ENCODE peak calls at places on chromosomes 4 and X, in four cellular contexts. E is K562, U is HepG2, H is H1. Q is an unnamed sample.

GRCh38 chrX:70289793-70290770 is at the start of the genes KIF4A and PDZD11:
- DNase-seq in U (peak), H (peak), E (peak), Q (peak)

GRCh38 chr4:5051692-5052423 is 578 bp downstream of the STK32B start:
- DNase-seq in H (peak), E (no peak), U (no peak), Q (no peak)

GRCh38 chrX:41344053-41344452 is 10.1 kb downstream of the DDX3X start:
- DNase-seq in U (no peak), E (no peak), H (no peak), Q (no peak)

GRCh38 chr4:133865606-133866327 is 335.8 kb downstream of the PABPC4L start:
- DNase-seq in U (peak), E (peak), H (no peak), Q (no peak)

GRCh38 chr4:52199574-52200338 is 148.7 kb downstream of the SPATA18 start:
- DNase-seq in U (peak), H (no peak), E (no peak), Q (no peak)

GRCh38 chr4:48578132-48578964 is 88.3 kb downstream of the ZAR1 start:
- DNase-seq in E (peak), H (peak), U (peak), Q (peak)

GRCh38 chr4:62193726-62194125 is 993.6 kb downstream of the ADGRL3 start:
- DNase-seq in E (no peak), U (no peak), H (no peak), Q (no peak)

GRCh38 chr4:103002551-103002950 is 17.0 kb downstream of the SLC9B1 start:
- DNase-seq in H (no peak), E (no peak), U (no peak), Q (no peak)

GRCh38 chr4:32931475-32931874 is 2211.3 kb downstream of the PCDH7 start:
- DNase-seq in H (no peak), U (no peak), E (no peak), Q (no peak)

GRCh38 chrX:12060489-12061260 is 77.6 kb upstream of the FRMPD4 start:
- DNase-seq in H (no peak), U (no peak), E (no peak), Q (no peak)

GRCh38 chr4:109389367-109390118 is 44.1 kb upstream of the SEC24B start:
- DNase-seq in H (no peak), E (peak), U (peak), Q (peak)

GRCh38 chr4:19748911-19749473 is 502.7 kb upstream of the SLIT2 start:
- DNase-seq in U (no peak), E (no peak), H (no peak), Q (no peak)

GRCh38 chrX:1487401-1487800 is 34.7 kb upstream of the ASMTL start:
- DNase-seq in H (no peak), U (no peak), E (no peak), Q (no peak)

GRCh38 chr4:16505726-16506125 is 279.5 kb upstream of the TAPT1 start:
- DNase-seq in U (no peak), H (peak), E (peak), Q (no peak)

GRCh38 chr4:94290245-94290644 is 52.4 kb downstream of the HPGDS start:
- DNase-seq in U (no peak), E (no peak), H (no peak), Q (no peak)

DNA sequence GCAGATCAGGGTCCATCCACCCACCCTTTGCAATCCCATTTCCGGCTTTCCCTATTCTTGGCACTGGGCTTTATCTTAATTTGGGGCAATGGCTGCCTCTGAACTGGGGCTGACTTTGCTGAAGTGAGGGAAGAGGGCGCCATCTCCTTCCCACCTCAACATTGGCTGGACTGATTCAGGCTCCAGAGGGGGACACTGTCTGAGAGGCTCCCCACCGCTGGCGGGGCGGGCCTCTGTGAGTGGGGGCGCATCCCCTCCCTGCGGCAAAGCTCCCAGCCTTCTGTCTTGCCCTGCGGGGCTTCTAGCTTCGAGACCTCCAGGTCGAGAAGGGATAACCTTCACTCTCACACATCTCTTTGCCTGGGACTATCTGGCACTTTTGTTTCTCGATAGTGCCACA is 85.8 kb downstream of the PHKA2 start:
- DNase-seq in U (no peak), E (no peak), H (no peak), Q (no peak)
- TF ChIP-seq HDAC6 in U (no peak), E (no peak), H (no peak), Q (no peak)

DNA sequence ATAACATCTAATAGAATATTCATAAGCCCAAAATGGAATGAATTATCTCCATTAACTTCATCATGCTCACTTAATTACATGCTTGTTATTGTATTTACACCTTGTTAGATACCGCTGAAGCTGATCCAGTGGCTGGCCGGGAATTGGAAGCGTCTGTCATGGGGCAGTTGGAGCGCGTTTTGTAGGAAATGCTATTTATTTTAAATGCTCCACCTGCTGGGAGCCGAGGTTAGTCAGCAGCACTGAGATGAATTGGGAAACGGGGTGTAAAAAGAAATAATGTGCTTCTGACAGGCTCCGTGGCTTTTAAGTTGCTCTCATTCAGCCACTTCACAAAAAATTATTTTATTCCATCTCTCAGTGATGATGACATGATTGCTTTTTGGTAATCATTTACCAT is 25.2 kb downstream of the ARX start:
- DNase-seq in U (no peak), E (no peak), H (no peak), Q (no peak)
- TF ChIP-seq HDAC6 in U (no peak), E (no peak), H (no peak), Q (no peak)

GRCh38 chrX:152897216-152898144 is at the start of gene ZNF185:
- DNase-seq in U (no peak), E (no peak), H (peak), Q (no peak)
- TF ChIP-seq HDAC6 in U (no peak), E (no peak), H (no peak), Q (no peak)

DNA sequence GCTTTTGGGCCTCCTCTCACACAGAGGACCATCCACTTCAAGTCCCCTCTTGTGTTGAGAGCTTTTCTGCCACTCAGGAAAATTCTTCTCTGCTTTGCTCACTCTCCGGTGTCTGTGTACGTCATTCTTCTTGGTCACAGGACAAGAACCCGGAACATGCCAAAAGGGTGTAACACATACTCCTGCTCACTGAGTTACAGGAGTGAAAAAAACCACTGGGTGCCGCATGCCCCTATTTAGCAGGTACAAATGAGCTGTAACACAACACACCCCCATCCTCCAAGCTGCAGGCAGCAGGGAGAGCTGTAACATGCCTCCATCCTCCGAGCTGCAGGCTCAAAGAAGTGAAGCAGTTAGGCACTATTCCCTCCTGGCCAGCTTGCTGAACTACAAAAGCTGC is 13.0 kb upstream of the CXCL2 start:
- DNase-seq in E (no peak), H (no peak), U (no peak), Q (no peak)
- TF ChIP-seq HDAC6 in E (no peak), H (no peak), U (no peak), Q (no peak)

DNA sequence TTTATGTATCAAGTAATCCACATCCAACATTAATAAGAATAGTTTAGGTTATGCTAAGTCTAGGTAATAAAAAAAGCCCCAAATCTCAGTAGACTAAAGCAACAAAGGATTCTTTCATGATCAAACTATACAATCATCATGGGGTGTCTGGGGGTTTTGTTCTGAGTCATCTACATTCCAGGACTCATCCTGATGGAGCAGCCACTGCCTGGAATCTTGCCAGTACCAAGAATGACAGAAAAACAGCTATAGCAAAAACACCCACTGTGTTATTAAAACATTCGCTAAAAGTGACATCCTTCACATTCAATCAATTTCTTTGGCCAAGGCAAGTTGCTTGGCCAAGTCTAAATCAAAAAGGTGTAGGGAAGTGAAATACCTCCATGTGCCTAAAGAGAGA is 3.9 kb upstream of the ARHGEF38 start:
- DNase-seq in H (no peak), E (no peak), U (no peak), Q (no peak)
- TF ChIP-seq HDAC6 in H (no peak), E (no peak), U (no peak), Q (no peak)

GRCh38 chrX:30931920-30932319 is 42.9 kb upstream of the TAB3 start:
- DNase-seq in E (no peak), H (no peak), U (peak), Q (no peak)

GRCh38 chrX:30938295-30938694 is 49.2 kb upstream of the TAB3 start:
- DNase-seq in E (no peak), U (no peak), H (no peak), Q (no peak)

GRCh38 chrX:30930679-30931078 is 41.6 kb upstream of the TAB3 start:
- DNase-seq in H (no peak), E (no peak), U (peak), Q (no peak)

GRCh38 chrX:30939928-30940327 is 50.9 kb upstream of the TAB3 start:
- DNase-seq in E (no peak), H (no peak), U (no peak), Q (no peak)

DNA sequence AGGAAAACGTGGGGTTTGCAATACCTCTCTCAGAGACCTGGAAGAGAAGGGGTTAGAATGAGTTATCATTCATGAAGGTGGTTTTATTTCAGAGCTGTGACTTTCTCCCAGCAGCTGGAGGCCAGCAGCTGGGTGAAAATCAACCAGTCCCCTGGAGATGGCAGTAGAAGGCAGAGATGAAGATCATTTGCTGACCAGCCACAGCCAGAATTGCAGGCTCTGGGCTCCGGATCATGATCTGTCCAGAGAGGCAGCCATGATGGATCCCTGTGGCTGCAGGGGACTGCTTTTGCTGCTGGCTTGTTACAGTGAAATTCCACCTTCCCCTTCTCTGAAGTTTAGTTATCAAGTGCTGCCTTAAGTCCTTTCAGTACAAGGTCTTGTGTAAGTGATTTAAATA is 46.9 kb upstream of the TAB3 start:
- DNase-seq in E (peak), U (peak), H (no peak), Q (no peak)
- TF ChIP-seq HDAC6 in E (no peak), U (no peak), H (no peak), Q (no peak)

GRCh38 chr4:169243808-169244207 is 26.9 kb downstream of the SH3RF1 start:
- DNase-seq in U (peak), H (no peak), E (no peak), Q (no peak)
- TF ChIP-seq HDAC6 in U (no peak), H (no peak), E (no peak), Q (no peak)

GRCh38 chrX:125782184-125782583 is 383.9 kb downstream of the DCAF12L2 start:
- DNase-seq in E (no peak), U (no peak), H (no peak), Q (no peak)
- TF ChIP-seq HDAC6 in E (no peak), U (no peak), H (no peak), Q (no peak)

GRCh38 chr4:72997409-72997808 is 72.1 kb downstream of the COX18 start:
- DNase-seq in H (no peak), E (no peak), U (no peak), Q (no peak)
- TF ChIP-seq HDAC6 in H (no peak), E (no peak), U (no peak), Q (no peak)

Q was measured in GM12878.